ENCODE peak calls at places on chromosomes 4 and X, in four cellular contexts. S, Y, T and M are unnamed samples.

GRCh38 chr4:41549469-41549868 is 11.5 kb downstream of the LIMCH1 start:
- DNase-seq in T (no peak), S (no peak), Y (no peak), M (no peak)

GRCh38 chrX:72621163-72621562 is 48.5 kb upstream of the HDAC8 start:
- DNase-seq in S (no peak), Y (no peak), T (no peak), M (peak)

GRCh38 chrX:113059714-113060113 is 219.1 kb upstream of the AMOT start:
- DNase-seq in S (no peak), Y (no peak), T (no peak), M (no peak)

GRCh38 chr4:77047037-77047436 is 28.8 kb downstream of the CCNI start:
- DNase-seq in S (no peak), T (peak), Y (peak), M (no peak)

GRCh38 chrX:118724775-118725174 is 2.6 kb upstream of the IL13RA1 start:
- DNase-seq in T (peak), Y (peak), S (no peak), M (no peak)

GRCh38 chrX:3120426-3120825 is 79.2 kb downstream of the ARSF start:
- DNase-seq in T (no peak), S (no peak), Y (no peak), M (no peak)

GRCh38 chr4:65865489-65865888 is 195.2 kb upstream of the EPHA5 start:
- DNase-seq in Y (peak), S (no peak), T (no peak), M (no peak)

GRCh38 chr4:74117024-74117534 is 18.1 kb upstream of the CXCL2 start:
- DNase-seq in Y (peak), T (no peak), S (peak), M (no peak)

GRCh38 chr4:185711764-185712163 is 100.2 kb downstream of the SORBS2 start:
- DNase-seq in Y (no peak), S (no peak), T (no peak), M (no peak)

GRCh38 chr4:13599159-13599558 is 28.4 kb downstream of the BOD1L1 start:
- DNase-seq in Y (no peak), T (no peak), S (no peak), M (no peak)

GRCh38 chr4:168693750-168694470 is 197.1 kb downstream of the PALLD start:
- DNase-seq in T (no peak), S (no peak), Y (no peak), M (no peak)

GRCh38 chrX:9907645-9908387 is 59.3 kb upstream of the CLDN34 start:
- DNase-seq in S (no peak), T (no peak), Y (no peak), M (no peak)

GRCh38 chrX:10128386-10128785 is 28.4 kb upstream of the CLCN4 start:
- DNase-seq in Y (no peak), T (no peak), S (no peak), M (no peak)

GRCh38 chr4:163815776-163816175 is 321.3 kb downstream of the TMA16 start:
- DNase-seq in T (no peak), S (no peak), Y (no peak), M (no peak)

GRCh38 chr4:56468097-56468422 is 643 bp downstream of the SRP72 start:
- DNase-seq in S (peak), Y (peak), T (peak), M (no peak)

GRCh38 chr4:30656828-30657227 is 63.3 kb upstream of the PCDH7 start:
- DNase-seq in S (no peak), T (no peak), Y (no peak), M (no peak)

GRCh38 chr4:3827616-3828492 is 61.7 kb downstream of the ADRA2C start:
- DNase-seq in Y (peak), T (no peak), S (no peak), M (no peak)

GRCh38 chr4:182418054-182418734 is 175.0 kb downstream of the TENM3 start:
- DNase-seq in T (no peak), Y (no peak), S (no peak), M (no peak)

GRCh38 chr4:118396881-118397666 is 44.3 kb upstream of the PRSS12 start:
- DNase-seq in T (no peak), Y (no peak), S (no peak), M (no peak)

GRCh38 chrX:22616867-22617266 is 344.2 kb downstream of the CBLL2 start:
- DNase-seq in Y (no peak), S (no peak), T (no peak), M (no peak)

GRCh38 chr4:115970859-115971258 is 857.4 kb upstream of the NDST4 start:
- DNase-seq in T (no peak), Y (no peak), S (no peak), M (no peak)

GRCh38 chr4:115972967-115973366 is 859.5 kb upstream of the NDST4 start:
- DNase-seq in Y (no peak), T (no peak), S (no peak), M (no peak)

GRCh38 chr4:115969756-115970155 is 856.3 kb upstream of the NDST4 start:
- DNase-seq in Y (no peak), T (no peak), S (no peak), M (no peak)

GRCh38 chr4:115973768-115974167 is 860.3 kb upstream of the NDST4 start:
- DNase-seq in T (no peak), S (no peak), Y (no peak), M (no peak)
- H3K4me3 ChIP-seq in T (no peak), S (no peak), Y (no peak), M (no peak)

GRCh38 chr4:82017680-82018079 is 356.1 kb downstream of the HNRNPD start:
- DNase-seq in Y (peak), S (no peak), T (peak), M (no peak)
- TF ChIP-seq TCF7L2 in Y (no peak), S (no peak), T (no peak), M (no peak)

DNA sequence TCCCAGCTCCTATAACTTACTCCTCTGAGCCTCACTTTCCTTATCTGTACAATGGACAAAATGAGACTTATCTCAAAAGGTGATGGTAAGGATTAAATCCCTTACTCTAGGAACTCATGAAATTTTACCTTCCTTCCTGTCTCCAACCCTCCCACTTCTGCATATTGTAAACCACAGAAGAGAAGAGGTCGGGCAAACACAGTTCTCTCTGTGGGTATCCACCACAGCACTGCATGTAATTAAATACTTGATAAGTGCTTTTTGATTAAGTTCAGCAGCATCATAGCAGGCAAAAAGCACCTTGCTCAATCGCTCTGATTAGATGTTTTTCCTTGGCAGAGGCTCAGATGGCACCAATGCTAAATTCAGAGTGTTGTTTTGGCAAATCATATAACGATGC is 17.3 kb upstream of the TMEM192 start:
- DNase-seq in Y (no peak), S (no peak), T (no peak), M (no peak)
- H3K4me3 ChIP-seq in Y (no peak), S (no peak), T (no peak), M (no peak)

GRCh38 chr4:165905405-165906027 is 32.5 kb downstream of the TLL1 start:
- DNase-seq in Y (no peak), S (no peak), T (no peak), M (peak)
- TF ChIP-seq TCF7L2 in Y (no peak), S (no peak), T (no peak), M (no peak)